ENCODE peak calls at places on chromosome 17, in ten cellular contexts. X is A549, C is IMR-90, K is body of pancreas, Q is suprapubic skin, A is spleen, P is adrenal gland, U is sigmoid colon, N is prostate gland, E is transverse colon. O is an unnamed sample.

GRCh38 chr17:28474035-28474640 is 694 bp downstream of the SLC13A2 start:
- DNase-seq in X (no peak), C (no peak), K (no peak), Q (peak), A (no peak), P (no peak), U (peak), N (no peak), E (no peak), O (no peak)

GRCh38 chr17:49521088-49521450 is 26.0 kb downstream of the NGFR start:
- DNase-seq in X (no peak), C (no peak), K (no peak), Q (peak), A (peak), P (no peak), U (no peak), N (no peak), E (no peak), O (peak)

GRCh38 chr17:57699751-57700186 is 45.3 kb downstream of the CCDC182 start:
- DNase-seq in X (no peak), C (no peak), K (no peak), Q (no peak), A (no peak), P (no peak), U (no peak), N (no peak), E (no peak), O (peak)

GRCh38 chr17:57517216-57517518 is 227.9 kb downstream of the CCDC182 start:
- DNase-seq in X (no peak), C (no peak), K (no peak), Q (no peak), A (no peak), P (no peak), U (no peak), N (no peak), E (no peak), O (no peak)

GRCh38 chr17:34584805-34585416 is 5.5 kb downstream of the TMEM132E start:
- DNase-seq in X (peak), C (peak), K (no peak), Q (no peak), A (peak), P (no peak), U (no peak), N (no peak), E (no peak), O (no peak)

GRCh38 chr17:63035271-63035670 is 69.2 kb downstream of the TANC2 start:
- DNase-seq in X (peak), C (peak), K (no peak), Q (no peak), A (no peak), P (no peak), U (no peak), N (no peak), E (no peak), O (no peak)

GRCh38 chr17:40176409-40177110 is 710 bp upstream of the RAPGEFL1 start:
- DNase-seq in X (no peak), C (no peak), K (peak), Q (no peak), A (no peak), P (no peak), U (no peak), N (peak), E (peak), O (no peak)

GRCh38 chr17:66904760-66905637 is 59.5 kb upstream of the CACNG4 start:
- DNase-seq in X (peak), C (peak), K (peak), Q (no peak), A (peak), P (no peak), U (no peak), N (peak), E (no peak), O (no peak)

GRCh38 chr17:49928826-49929475 is 40.0 kb upstream of the DLX4 start:
- DNase-seq in X (peak), C (peak), K (no peak), Q (no peak), A (no peak), P (no peak), U (no peak), N (no peak), E (no peak), O (no peak)

GRCh38 chr17:74815671-74816370 is 39.7 kb upstream of the NAT9 start:
- DNase-seq in X (no peak), C (no peak), K (no peak), Q (no peak), A (no peak), P (no peak), U (no peak), N (no peak), E (no peak), O (no peak)
- TF ChIP-seq CTCF in X (no peak), C (peak), K (no peak), Q (no peak), A (no peak), P (no peak), U (no peak), N (no peak), E (no peak), O (no peak)

DNA sequence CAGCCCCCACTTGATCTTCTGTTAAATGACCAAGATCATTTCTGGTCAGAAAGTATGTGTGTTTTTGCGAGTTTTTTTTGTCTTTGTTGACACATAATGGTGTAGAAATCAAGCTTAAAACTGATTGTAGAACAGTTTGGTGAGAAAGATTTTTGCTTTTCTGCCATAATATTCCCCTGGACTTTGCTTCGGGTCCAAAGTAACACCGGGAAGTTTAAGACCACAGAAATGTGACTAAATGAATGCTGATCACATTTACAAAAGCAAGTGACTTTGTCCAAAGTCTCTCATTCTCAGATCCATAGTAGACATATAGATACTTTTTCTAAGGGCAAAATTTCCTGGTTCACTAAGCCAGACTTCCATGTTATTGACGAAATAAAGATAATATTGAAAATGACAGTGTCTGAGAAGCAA is 2.6 kb downstream of the FAM20A start:
- DNase-seq in X (no peak), C (no peak), K (no peak), Q (no peak), A (no peak), P (no peak), U (no peak), N (no peak), E (no peak), O (no peak)
- TF ChIP-seq POLR2A in X (no peak), C (no peak), K (no peak), Q (no peak), A (no peak), P (no peak), U (no peak), N (no peak), E (no peak), O (no peak)

GRCh38 chr17:12666718-12667117 is 1.0 kb downstream of the MYOCD start:
- DNase-seq in X (no peak), C (no peak), K (no peak), Q (no peak), A (no peak), P (no peak), U (no peak), N (no peak), E (no peak), O (no peak)

GRCh38 chr17:12665263-12666210 is at the start of gene MYOCD:
- DNase-seq in X (peak), C (peak), K (peak), Q (no peak), A (no peak), P (no peak), U (peak), N (no peak), E (peak), O (no peak)

GRCh38 chr17:12664252-12664651 is 1.4 kb upstream of the MYOCD start:
- DNase-seq in X (no peak), C (no peak), K (no peak), Q (no peak), A (no peak), P (no peak), U (no peak), N (no peak), E (no peak), O (no peak)

GRCh38 chr17:12664894-12665262 is 812 bp upstream of the MYOCD start:
- DNase-seq in X (no peak), C (no peak), K (no peak), Q (no peak), A (no peak), P (no peak), U (no peak), N (no peak), E (no peak), O (no peak)

GRCh38 chr17:12667299-12667958 is 1.7 kb downstream of the MYOCD start:
- DNase-seq in X (peak), C (peak), K (no peak), Q (no peak), A (no peak), P (no peak), U (peak), N (no peak), E (peak), O (no peak)
- TF ChIP-seq CTCF in X (peak), C (peak), K (peak), Q (no peak), A (peak), P (peak), U (peak), N (no peak), E (peak), O (no peak)

GRCh38 chr17:77453613-77454559 is 313.1 kb downstream of the SEC14L1 start:
- DNase-seq in X (no peak), C (no peak), K (peak), Q (no peak), A (peak), P (no peak), U (no peak), N (peak), E (peak), O (no peak)

GRCh38 chr17:77451271-77451893 is 310.6 kb downstream of the SEC14L1 start:
- DNase-seq in X (no peak), C (peak), K (peak), Q (no peak), A (peak), P (peak), U (peak), N (peak), E (peak), O (no peak)

GRCh38 chr17:77450742-77451270 is 310.0 kb downstream of the SEC14L1 start:
- DNase-seq in X (no peak), C (no peak), K (no peak), Q (no peak), A (no peak), P (no peak), U (no peak), N (no peak), E (no peak), O (no peak)

GRCh38 chr17:77449908-77450741 is 309.4 kb downstream of the SEC14L1 start:
- DNase-seq in X (no peak), C (peak), K (peak), Q (no peak), A (peak), P (peak), U (peak), N (peak), E (peak), O (no peak)

GRCh38 chr17:77451894-77452852 is 311.4 kb downstream of the SEC14L1 start:
- DNase-seq in X (no peak), C (peak), K (peak), Q (peak), A (peak), P (peak), U (peak), N (peak), E (peak), O (peak)
- TF ChIP-seq POLR2A in X (no peak), C (peak), K (peak), Q (no peak), A (no peak), P (peak), U (peak), N (no peak), E (peak), O (no peak)

GRCh38 chr17:16977932-16978331 is 6.0 kb upstream of the TNFRSF13B start:
- DNase-seq in X (no peak), C (peak), K (no peak), Q (peak), A (no peak), P (no peak), U (peak), N (no peak), E (no peak), O (no peak)

GRCh38 chr17:16974569-16975265 is 2.8 kb upstream of the TNFRSF13B start:
- DNase-seq in X (no peak), C (no peak), K (no peak), Q (peak), A (no peak), P (no peak), U (peak), N (no peak), E (no peak), O (peak)

GRCh38 chr17:16975744-16976625 is 4.1 kb upstream of the TNFRSF13B start:
- DNase-seq in X (no peak), C (no peak), K (no peak), Q (peak), A (no peak), P (no peak), U (no peak), N (no peak), E (no peak), O (no peak)

GRCh38 chr17:16975266-16975651 is 3.3 kb upstream of the TNFRSF13B start:
- DNase-seq in X (no peak), C (no peak), K (no peak), Q (no peak), A (no peak), P (no peak), U (peak), N (no peak), E (no peak), O (peak)

GRCh38 chr17:16976686-16977550 is 5.0 kb upstream of the TNFRSF13B start:
- DNase-seq in X (no peak), C (no peak), K (no peak), Q (peak), A (no peak), P (no peak), U (peak), N (no peak), E (no peak), O (peak)
- TF ChIP-seq CTCF in X (no peak), C (no peak), K (no peak), Q (no peak), A (no peak), P (no peak), U (no peak), N (no peak), E (no peak), O (no peak)

GRCh38 chr17:7022791-7023571 is at the start of gene BCL6B:
- DNase-seq in X (no peak), C (no peak), K (no peak), Q (peak), A (peak), P (no peak), U (no peak), N (no peak), E (no peak), O (peak)
- TF ChIP-seq POLR2A in X (no peak), C (no peak), K (no peak), Q (no peak), A (no peak), P (no peak), U (no peak), N (no peak), E (no peak), O (no peak)

GRCh38 chr17:7476951-7477350 is 2.5 kb downstream of the ZBTB4 start:
- DNase-seq in X (no peak), C (no peak), K (no peak), Q (no peak), A (no peak), P (no peak), U (no peak), N (no peak), E (no peak), O (no peak)

GRCh38 chr17:7479139-7479388 is 367 bp downstream of the ZBTB4 start:
- DNase-seq in X (no peak), C (no peak), K (no peak), Q (no peak), A (no peak), P (no peak), U (no peak), N (no peak), E (no peak), O (no peak)

GRCh38 chr17:7479389-7480192 is at the start of gene ZBTB4:
- DNase-seq in X (peak), C (peak), K (peak), Q (no peak), A (peak), P (no peak), U (peak), N (peak), E (peak), O (peak)

GRCh38 chr17:7477392-7478275 is 1.8 kb downstream of the ZBTB4 start:
- DNase-seq in X (peak), C (peak), K (peak), Q (no peak), A (peak), P (peak), U (peak), N (no peak), E (peak), O (peak)

GRCh38 chr17:7478276-7479138 is 924 bp downstream of the ZBTB4 start:
- DNase-seq in X (peak), C (peak), K (peak), Q (no peak), A (peak), P (peak), U (peak), N (peak), E (peak), O (peak)
- TF ChIP-seq CTCF in X (no peak), C (no peak), K (no peak), Q (no peak), A (no peak), P (no peak), U (no peak), N (no peak), E (no peak), O (no peak)